ENCODE peak calls at places on chromosomes 12 and 14, in four cellular contexts. X is upper lobe of right lung, H is neural progenitor cell, V is lung. Y is an unnamed sample. For H3K27me3, the result is how much of the 10 kb centered on the place peaks cover.

GRCh38 chr12:96236221-96236822 is 42.1 kb downstream of the ELK3 start:
- DNase-seq in X (no peak), V (no peak), H (no peak), Y (no peak)

GRCh38 chr12:20508362-20508761 is 140.0 kb downstream of the PDE3A start:
- DNase-seq in H (no peak), V (no peak), X (no peak), Y (no peak)

GRCh38 chr14:78700236-78700635 is 530.1 kb downstream of the NRXN3 start:
- DNase-seq in H (no peak), V (no peak), X (no peak), Y (no peak)

GRCh38 chr14:66043921-66044320 is 442.2 kb upstream of the CCDC196 start:
- DNase-seq in X (no peak), V (no peak), H (no peak), Y (no peak)

GRCh38 chr12:109057376-109057775 is 5.0 kb downstream of the USP30 start:
- DNase-seq in V (no peak), H (no peak), X (no peak), Y (no peak)

GRCh38 chr12:101781834-101782543 is 42.7 kb upstream of the SYCP3 start:
- DNase-seq in X (no peak), H (no peak), V (no peak), Y (no peak)

GRCh38 chr12:105882404-105882803 is 256.4 kb downstream of the NUAK1 start:
- DNase-seq in V (no peak), X (no peak), H (peak), Y (no peak)

GRCh38 chr14:92497391-92497790 is 16.2 kb upstream of the RIN3 start:
- DNase-seq in H (no peak), V (no peak), X (no peak), Y (no peak)

GRCh38 chr12:2642896-2643425 is 151.8 kb upstream of the FKBP4 start:
- DNase-seq in V (no peak), H (no peak), X (peak), Y (no peak)

GRCh38 chr12:89370411-89370810 is 18.1 kb upstream of the DUSP6 start:
- DNase-seq in H (no peak), V (no peak), X (no peak), Y (no peak)

GRCh38 chr14:99595034-99595433 is 9.0 kb downstream of the CCDC85C start:
- DNase-seq in X (no peak), H (no peak), V (no peak), Y (no peak)

GRCh38 chr14:77709412-77709811 is 1.5 kb downstream of the SLIRP start:
- DNase-seq in V (no peak), H (no peak), X (no peak), Y (no peak)

GRCh38 chr12:26251600-26251999 is 56.2 kb downstream of the SSPN start:
- DNase-seq in X (no peak), H (no peak), V (no peak), Y (no peak)

GRCh38 chr14:58697927-58698641 is 60.3 kb downstream of the DACT1 start:
- DNase-seq in X (no peak), V (no peak), H (no peak), Y (no peak)

GRCh38 chr12:44696542-44696941 is 179.6 kb downstream of the NELL2 start:
- DNase-seq in X (no peak), V (no peak), H (no peak), Y (no peak)

GRCh38 chr12:40226652-40227051 is 1.9 kb downstream of the LRRK2 start:
- DNase-seq in X (no peak), V (peak), H (no peak), Y (no peak)

GRCh38 chr12:118327381-118327780 is 45.3 kb downstream of the TAOK3 start:
- DNase-seq in V (no peak), H (no peak), X (no peak), Y (no peak)

GRCh38 chr12:70246580-70246979 is 3.3 kb downstream of the CNOT2 start:
- DNase-seq in X (no peak), H (no peak), V (no peak), Y (no peak)

GRCh38 chr14:53128303-53128702 is 24.8 kb downstream of the DDHD1 start:
- DNase-seq in X (no peak), V (no peak), H (no peak), Y (no peak)

GRCh38 chr14:32458720-32459119 is 129.6 kb downstream of the AKAP6 start:
- DNase-seq in V (no peak), X (no peak), H (no peak), Y (no peak)

GRCh38 chr14:22598099-22598895 is at the start of gene ABHD4:
- DNase-seq in H (peak), V (peak), X (peak), Y (peak)

GRCh38 chr12:102816816-102817434 is 100.1 kb downstream of the PAH start:
- DNase-seq in H (peak), X (no peak), V (no peak), Y (no peak)

GRCh38 chr12:121175383-121176119 is 34.4 kb upstream of the P2RX4 start:
- DNase-seq in V (no peak), X (no peak), H (no peak), Y (no peak)

GRCh38 chr14:99502989-99503421 is 21.8 kb downstream of the CCNK start:
- DNase-seq in V (no peak), H (peak), X (peak), Y (no peak)

GRCh38 chr14:32702571-32702970 is 236.1 kb upstream of the NPAS3 start:
- DNase-seq in H (peak), V (no peak), X (no peak), Y (no peak)

GRCh38 chr14:77094672-77095284 is 3.3 kb upstream of the CIPC start:
- DNase-seq in V (peak), X (peak), H (peak), Y (peak)

GRCh38 chr12:33265037-33265436 is 174.6 kb downstream of the SYT10 start:
- DNase-seq in V (no peak), X (no peak), H (no peak), Y (no peak)

GRCh38 chr12:44835641-44836379 is 40.3 kb downstream of the NELL2 start:
- DNase-seq in H (no peak), X (no peak), V (no peak), Y (no peak)

GRCh38 chr12:2376855-2377657 is 324.3 kb downstream of the CACNA1C start:
- DNase-seq in X (no peak), V (no peak), H (peak), Y (no peak)

GRCh38 chr14:95137804-95138167 is 19.5 kb downstream of the DICER1 start:
- DNase-seq in X (no peak), H (peak), V (no peak), Y (no peak)

GRCh38 chr12:4194661-4195060 is 78.9 kb upstream of the CCND2 start:
- DNase-seq in X (no peak), H (no peak), V (no peak), Y (no peak)

GRCh38 chr14:73757381-73757780 is 43.2 kb upstream of the PNMA1 start:
- DNase-seq in H (no peak), X (no peak), V (no peak), Y (no peak)

GRCh38 chr12:3168775-3169221 is 91.6 kb downstream of the TSPAN9 start:
- DNase-seq in V (no peak), X (no peak), H (no peak), Y (peak)

GRCh38 chr12:57893460-57894353 is 47.2 kb upstream of the CTDSP2 start:
- DNase-seq in X (peak), V (peak), H (peak), Y (no peak)

GRCh38 chr12:121980211-121980891 is 41.3 kb upstream of the BCL7A start:
- DNase-seq in H (no peak), V (no peak), X (no peak), Y (no peak)

GRCh38 chr14:60637490-60638452 is 11.5 kb downstream of the SIX1 start:
- DNase-seq in V (no peak), X (no peak), H (peak), Y (no peak)

DNA sequence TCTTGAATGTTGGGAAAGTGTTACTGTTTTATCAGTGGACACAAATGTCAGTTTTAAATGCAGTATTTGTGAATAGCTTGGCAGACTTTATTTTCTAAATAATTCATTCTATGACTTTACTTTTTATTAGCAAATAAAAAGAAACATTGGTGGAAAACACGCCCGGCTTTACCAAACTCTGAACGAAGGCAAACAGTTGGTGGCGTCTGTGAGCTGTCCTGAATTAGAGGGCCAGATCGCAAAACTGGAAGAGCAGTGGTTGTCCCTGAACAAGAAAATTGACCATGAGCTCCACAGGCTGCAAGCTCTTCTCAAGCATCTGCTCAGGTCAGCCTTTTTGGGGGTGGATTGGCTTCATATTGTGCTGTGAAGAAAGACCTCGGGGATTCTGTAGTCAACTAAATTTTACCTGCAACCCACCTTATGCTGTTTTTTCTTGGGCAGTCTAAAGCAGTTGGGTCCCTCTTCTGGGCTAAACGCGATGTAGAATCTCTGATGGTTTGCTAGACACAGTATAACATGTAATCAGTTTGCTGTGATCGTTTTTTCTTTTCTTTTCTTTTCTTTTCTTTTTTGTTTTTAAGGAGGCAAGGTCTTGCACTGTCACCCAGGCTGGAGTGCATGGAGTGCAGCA is 156.4 kb downstream of the ESR2 start:
- DNase-seq in H (peak), V (no peak), X (no peak), Y (no peak)
- TF ChIP-seq CTCF in H (peak), V (no peak), X (no peak), Y (no peak)

DNA sequence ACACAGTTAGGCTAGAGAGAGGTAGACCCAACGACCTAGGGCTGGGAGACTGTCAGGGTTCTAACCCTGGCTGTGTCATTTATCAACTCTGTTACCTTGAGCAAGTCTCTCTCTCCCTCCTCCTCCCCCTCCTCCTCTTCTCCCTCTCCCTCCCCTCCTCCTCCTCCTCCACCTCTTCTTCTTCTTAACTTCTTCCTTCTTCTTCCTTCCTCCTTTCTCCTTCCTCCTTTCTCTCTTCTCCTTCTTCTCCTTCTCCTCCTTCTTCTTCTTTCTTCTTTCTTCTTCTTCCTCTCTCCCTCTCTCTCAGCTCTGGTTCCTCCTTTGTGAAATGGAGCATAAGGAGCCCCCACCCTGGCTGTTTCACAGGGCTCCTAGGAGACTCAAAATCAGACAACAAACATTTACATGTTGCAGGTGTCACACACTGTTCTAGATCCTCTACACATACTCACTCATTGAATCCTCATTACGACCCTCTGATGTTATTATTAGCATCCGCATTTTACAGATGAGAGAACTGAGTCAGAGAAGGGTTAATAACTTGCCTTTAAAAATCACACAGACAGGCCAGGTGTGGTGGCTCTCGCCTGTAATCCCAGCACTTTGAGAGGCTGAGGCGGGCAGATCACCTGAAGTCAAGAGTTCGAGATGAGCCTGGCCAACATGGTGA is 2.2 kb upstream of the KCNH3 start:
- DNase-seq in V (no peak), X (no peak), H (no peak), Y (no peak)
- H3K27me3 ChIP-seq in V (under half), X (under half), H (half or more), Y (under half)

GRCh38 chr12:47904647-47905312 is at the start of gene VDR:
- DNase-seq in H (peak), V (peak), X (peak), Y (peak)

GRCh38 chr12:47907851-47908454 is 3.2 kb upstream of the VDR start:
- DNase-seq in V (no peak), X (no peak), H (no peak), Y (no peak)

GRCh38 chr12:47903927-47904646 is 707 bp downstream of the VDR start:
- DNase-seq in V (peak), H (no peak), X (peak), Y (no peak)

GRCh38 chr12:47903151-47903611 is 1.6 kb downstream of the VDR start:
- DNase-seq in X (no peak), V (no peak), H (no peak), Y (no peak)

DNA sequence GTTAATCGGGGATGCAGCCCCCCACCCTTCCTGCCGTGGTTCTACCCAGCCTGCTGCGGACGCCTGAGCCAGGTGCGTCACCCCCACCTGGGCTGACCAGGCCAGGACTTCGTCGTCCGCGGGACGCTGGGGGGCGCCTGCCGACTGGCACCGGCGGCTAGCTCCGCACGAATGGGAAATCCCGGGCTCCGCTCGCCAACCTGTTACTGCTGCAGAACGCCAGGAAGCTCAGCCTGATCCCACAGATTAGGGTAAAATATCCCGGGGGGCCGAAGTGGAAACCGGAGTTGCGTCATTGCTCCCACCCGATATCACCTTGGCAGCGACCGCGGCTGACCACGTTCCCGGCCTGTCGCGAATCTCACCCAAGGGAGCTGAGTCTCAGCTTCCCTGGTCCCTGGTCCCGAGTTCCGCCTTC is 528 bp upstream of the VDR start:
- DNase-seq in H (no peak), V (peak), X (peak), Y (peak)
- TF ChIP-seq CTCF in H (peak), V (peak), X (peak), Y (peak)

GRCh38 chr14:90062852-90063539 is 1.2 kb downstream of the KCNK13 start:
- DNase-seq in X (no peak), H (no peak), V (no peak), Y (no peak)

GRCh38 chr14:90058876-90059458 is 2.8 kb upstream of the KCNK13 start:
- DNase-seq in H (no peak), X (no peak), V (no peak), Y (no peak)

GRCh38 chr14:90060965-90061848 is 587 bp upstream of the KCNK13 start:
- DNase-seq in X (no peak), V (no peak), H (peak), Y (peak)

GRCh38 chr14:90060312-90060964 is 1.4 kb upstream of the KCNK13 start:
- DNase-seq in V (no peak), H (peak), X (peak), Y (peak)

DNA sequence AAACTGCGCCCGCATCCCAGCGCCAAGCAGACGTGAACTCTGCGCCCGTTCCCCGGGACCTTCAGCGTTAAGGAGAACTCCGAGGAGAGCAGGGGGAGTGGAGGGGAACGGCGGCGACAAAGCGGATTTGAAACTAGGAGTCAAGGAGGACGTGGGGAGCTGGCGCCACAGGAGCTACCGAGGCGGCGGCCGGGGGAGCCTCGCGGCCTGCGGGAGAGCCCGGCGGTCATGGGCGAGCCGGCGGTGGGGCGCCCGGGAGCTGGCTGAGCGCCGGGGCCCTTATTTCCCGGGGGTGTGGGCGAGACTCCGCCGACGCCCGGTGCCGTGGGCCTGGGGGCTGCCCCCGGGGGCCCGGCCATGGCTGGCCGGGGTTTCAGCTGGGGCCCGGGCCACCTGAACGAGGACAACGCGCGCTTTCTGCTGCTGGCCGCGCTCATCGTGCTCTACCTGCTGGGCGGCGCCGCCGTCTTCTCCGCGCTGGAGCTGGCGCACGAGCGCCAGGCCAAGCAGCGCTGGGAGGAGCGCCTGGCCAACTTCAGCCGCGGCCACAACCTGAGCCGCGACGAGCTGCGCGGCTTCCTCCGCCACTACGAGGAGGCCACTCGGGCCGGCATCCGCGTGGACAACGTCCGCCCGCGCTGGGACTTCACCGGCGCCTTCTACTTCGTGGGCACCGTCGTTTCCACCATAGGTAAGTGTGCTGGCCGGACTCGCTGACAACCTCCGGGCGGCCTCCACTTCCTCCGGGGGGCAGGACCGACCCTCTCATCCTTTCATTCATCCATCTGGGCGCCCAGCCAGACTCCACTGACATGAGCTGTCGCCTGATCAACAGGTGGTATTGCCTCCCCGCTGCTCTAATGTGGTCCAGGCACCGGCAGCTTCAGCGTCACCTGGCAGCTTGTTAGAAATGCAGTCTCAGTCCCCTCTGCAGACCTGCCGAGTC is at the start of gene KCNK13:
- DNase-seq in H (peak), X (no peak), V (no peak), Y (peak)
- H3K27me3 ChIP-seq in H (half or more), X (half or more), V (under half), Y (under half)

GRCh38 chr12:115891551-115891950 is 385.9 kb downstream of the MED13L start:
- DNase-seq in H (peak), V (no peak), X (no peak), Y (no peak)
- TF ChIP-seq CTCF in H (no peak), V (no peak), X (no peak), Y (no peak)

DNA sequence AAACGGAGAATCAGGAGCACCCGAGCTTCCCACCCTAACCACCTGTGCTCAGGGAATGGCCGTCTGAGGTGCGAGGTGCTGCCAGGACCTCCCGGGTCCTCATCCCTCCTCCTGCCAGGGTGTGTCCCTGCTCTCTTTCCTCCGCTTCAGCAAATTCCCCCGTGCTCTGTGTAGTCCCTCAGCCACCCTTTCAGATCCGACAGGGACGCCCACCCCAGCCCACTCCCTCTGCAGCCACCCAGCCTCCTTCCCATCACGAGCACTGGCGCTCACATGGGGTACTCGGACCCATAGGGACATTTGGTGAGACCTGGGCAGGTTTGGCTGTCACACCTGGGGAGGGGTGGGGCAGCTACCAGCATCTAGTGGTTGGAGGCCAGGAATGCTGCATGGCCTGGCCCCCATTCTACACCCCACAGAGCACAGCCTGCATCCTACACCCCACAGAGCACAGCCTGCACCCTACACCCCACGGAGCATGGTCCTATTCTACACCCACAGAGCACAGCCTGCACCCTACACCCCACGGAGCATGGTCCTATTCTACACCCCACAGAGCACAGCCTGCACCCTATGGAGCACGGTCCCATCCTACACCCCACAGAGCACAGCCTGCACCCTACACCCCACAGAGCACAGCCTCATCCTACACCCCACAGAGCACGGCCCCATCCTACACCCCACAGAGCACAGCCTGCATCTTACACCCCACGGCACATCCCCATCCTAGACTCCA is 12.7 kb downstream of the GALNT9 start:
- DNase-seq in H (no peak), X (no peak), V (no peak), Y (no peak)
- H3K27me3 ChIP-seq in H (under half), X (under half), V (under half), Y (under half)

GRCh38 chr14:54935958-54936357 is 33.3 kb upstream of the GCH1 start:
- DNase-seq in V (no peak), H (no peak), X (no peak), Y (no peak)
- TF ChIP-seq CTCF in V (no peak), H (no peak), X (no peak), Y (no peak)

GRCh38 chr12:125214289-125214688 is 149.1 kb downstream of the AACS start:
- DNase-seq in X (no peak), V (no peak), H (no peak), Y (no peak)
- H3K27me3 ChIP-seq in X (under half), V (under half), H (under half), Y (under half)

GRCh38 chr12:38912116-38912515 is 6.7 kb upstream of the CPNE8 start:
- DNase-seq in V (no peak), X (no peak), H (no peak), Y (no peak)

GRCh38 chr12:38906482-38907170 is 1.2 kb upstream of the CPNE8 start:
- DNase-seq in X (peak), H (peak), V (peak), Y (peak)

GRCh38 chr12:38915783-38916182 is 10.4 kb upstream of the CPNE8 start:
- DNase-seq in V (no peak), H (no peak), X (no peak), Y (no peak)

GRCh38 chr12:38907171-38907923 is 2.0 kb upstream of the CPNE8 start:
- DNase-seq in V (no peak), X (no peak), H (no peak), Y (no peak)

GRCh38 chr12:38911611-38912010 is 6.2 kb upstream of the CPNE8 start:
- DNase-seq in H (no peak), V (no peak), X (no peak), Y (no peak)
- TF ChIP-seq CTCF in H (peak), V (no peak), X (no peak), Y (no peak)